ENCODE peak calls at places on chromosome 1, in ten cellular contexts. R, O, U, M, X, B, I, T, P and L are unnamed samples. For H3K9me3, the result is how much of the 10 kb centered on the place peaks cover.

GRCh38 chr1:118113261-118113660 is 71.8 kb downstream of the SPAG17 start:
- DNase-seq in U (no peak), P (no peak), R (no peak), T (no peak), B (no peak), O (no peak), X (no peak), M (no peak), I (peak), L (no peak)

GRCh38 chr1:62746086-62746808 is 37.7 kb upstream of the ATG4C start:
- DNase-seq in U (no peak), T (peak), X (no peak), O (no peak), I (peak), M (no peak), P (peak), R (no peak), B (no peak), L (no peak)

GRCh38 chr1:32372149-32372756 is 9.9 kb downstream of the TSSK3 start:
- DNase-seq in T (no peak), P (no peak), O (no peak), X (no peak), U (no peak), R (peak), B (no peak), M (no peak), I (no peak), L (peak)

GRCh38 chr1:219573960-219574359 is 38.9 kb downstream of the ZC3H11B start:
- DNase-seq in B (no peak), T (no peak), R (no peak), P (no peak), O (no peak), M (no peak), U (no peak), X (no peak), I (no peak), L (no peak)

GRCh38 chr1:220747426-220748090 is 564 bp upstream of the MTARC2 start:
- DNase-seq in X (no peak), P (no peak), U (no peak), B (no peak), I (no peak), T (no peak), R (no peak), O (no peak), M (no peak), L (no peak)

GRCh38 chr1:20073247-20073646 is 3.3 kb downstream of the PLA2G5 start:
- DNase-seq in X (no peak), B (no peak), I (no peak), M (no peak), T (no peak), O (no peak), P (no peak), U (no peak), R (peak), L (no peak)

GRCh38 chr1:201742955-201743805 is 85.8 kb upstream of the IPO9 start:
- DNase-seq in P (no peak), X (no peak), M (no peak), T (no peak), U (no peak), B (no peak), I (no peak), R (no peak), O (no peak), L (no peak)

GRCh38 chr1:168328965-168329364 is 48.3 kb downstream of the TBX19 start:
- DNase-seq in P (no peak), U (no peak), B (no peak), T (no peak), X (no peak), O (no peak), I (no peak), R (no peak), M (no peak), L (no peak)

GRCh38 chr1:234851450-234852438 is 241.8 kb upstream of the IRF2BP2 start:
- DNase-seq in O (no peak), P (no peak), I (no peak), B (no peak), U (no peak), M (no peak), R (no peak), T (no peak), X (peak), L (no peak)

GRCh38 chr1:180923024-180923841 is 10.5 kb downstream of the KIAA1614 start:
- DNase-seq in I (peak), M (no peak), O (no peak), B (peak), U (no peak), T (peak), R (no peak), X (no peak), P (peak), L (no peak)

GRCh38 chr1:28412731-28413130 is 43.2 kb downstream of the PHACTR4 start:
- DNase-seq in T (no peak), X (no peak), P (no peak), R (no peak), I (no peak), O (no peak), U (no peak), M (no peak), B (no peak), L (no peak)

GRCh38 chr1:185017338-185017737 is 28.0 kb upstream of the RNF2 start:
- DNase-seq in P (no peak), U (no peak), R (no peak), M (no peak), B (no peak), X (no peak), T (peak), I (peak), O (no peak), L (no peak)

GRCh38 chr1:190679032-190679431 is 201.4 kb upstream of the BRINP3 start:
- DNase-seq in P (no peak), M (no peak), X (no peak), I (peak), U (no peak), B (no peak), O (no peak), T (no peak), R (no peak), L (no peak)

GRCh38 chr1:151556052-151556451 is 15.9 kb downstream of the TUFT1 start:
- DNase-seq in O (no peak), I (no peak), P (no peak), X (no peak), T (no peak), B (no peak), R (no peak), U (no peak), M (no peak), L (no peak)

GRCh38 chr1:221171768-221172167 is 292.5 kb downstream of the HLX start:
- DNase-seq in I (no peak), U (no peak), R (no peak), X (no peak), O (no peak), M (no peak), T (no peak), B (no peak), P (no peak), L (no peak)

GRCh38 chr1:42427240-42427639 is 28.6 kb downstream of the ZMYND12 start:
- DNase-seq in I (no peak), O (no peak), B (no peak), R (no peak), T (no peak), M (no peak), P (no peak), X (no peak), U (no peak), L (no peak)

GRCh38 chr1:156644146-156644545 is 2.2 kb downstream of the BCAN start:
- DNase-seq in X (no peak), U (no peak), T (no peak), P (no peak), B (no peak), I (no peak), M (no peak), R (no peak), O (no peak), L (no peak)

GRCh38 chr1:204894031-204894430 is 23.4 kb downstream of the NFASC start:
- DNase-seq in P (no peak), O (no peak), B (no peak), U (no peak), M (no peak), I (no peak), T (no peak), R (no peak), X (no peak), L (no peak)

GRCh38 chr1:67619080-67619479 is 65.9 kb upstream of the GADD45A start:
- DNase-seq in I (peak), P (no peak), M (no peak), T (no peak), B (no peak), O (no peak), X (no peak), R (no peak), U (no peak), L (no peak)

GRCh38 chr1:91764471-91765115 is 121.4 kb downstream of the TGFBR3 start:
- DNase-seq in U (no peak), I (no peak), X (no peak), T (no peak), B (no peak), R (no peak), O (no peak), M (no peak), P (no peak), L (no peak)

GRCh38 chr1:45723248-45723930 is 27.1 kb downstream of the IPP start:
- DNase-seq in X (no peak), P (no peak), M (no peak), R (no peak), U (no peak), T (no peak), B (no peak), O (no peak), I (no peak), L (no peak)

GRCh38 chr1:212628813-212629415 is 20.4 kb downstream of the ATF3 start:
- DNase-seq in X (no peak), P (peak), M (no peak), R (no peak), B (no peak), T (no peak), U (no peak), I (no peak), O (no peak), L (no peak)

GRCh38 chr1:6351480-6352137 is 42.0 kb downstream of the ACOT7 start:
- DNase-seq in O (peak), B (peak), P (no peak), R (no peak), M (no peak), U (no peak), X (no peak), T (no peak), I (no peak), L (no peak)

GRCh38 chr1:158607296-158607695 is 2.2 kb downstream of the OR10Z1 start:
- DNase-seq in B (no peak), R (no peak), U (no peak), I (no peak), M (no peak), X (no peak), O (no peak), P (no peak), T (no peak), L (no peak)

GRCh38 chr1:41662656-41663437 is 178.4 kb upstream of the EDN2 start:
- DNase-seq in M (no peak), U (no peak), X (peak), R (no peak), B (peak), T (peak), P (no peak), I (peak), O (peak), L (no peak)

GRCh38 chr1:61141288-61142044 is 59.1 kb downstream of the NFIA start:
- DNase-seq in P (peak), X (no peak), I (peak), B (no peak), U (no peak), T (no peak), O (no peak), M (no peak), R (no peak), L (no peak)

GRCh38 chr1:204003536-204003935 is 69.4 kb upstream of the SOX13 start:
- DNase-seq in T (no peak), O (no peak), I (no peak), B (no peak), P (no peak), X (no peak), U (no peak), M (no peak), R (no peak), L (no peak)

GRCh38 chr1:156677616-156678596 is 699 bp upstream of the NES start:
- DNase-seq in X (peak), R (peak), T (peak), M (peak), I (peak), U (no peak), P (peak), O (no peak), B (peak), L (no peak)

GRCh38 chr1:10387611-10388386 is 11.1 kb upstream of the PGD start:
- DNase-seq in M (peak), B (peak), U (no peak), R (no peak), I (peak), X (no peak), P (no peak), O (no peak), T (peak), L (no peak)

GRCh38 chr1:34419662-34420061 is 243.0 kb downstream of the C1orf94 start:
- DNase-seq in U (no peak), T (no peak), O (no peak), M (no peak), R (no peak), I (no peak), P (no peak), X (no peak), B (no peak), L (no peak)

GRCh38 chr1:173733912-173734311 is 19.1 kb downstream of the KLHL20 start:
- DNase-seq in T (no peak), I (no peak), U (no peak), P (no peak), X (no peak), B (no peak), M (no peak), R (no peak), O (no peak), L (no peak)

GRCh38 chr1:225940385-225941151 is 452 bp downstream of the LEFTY2 start:
- DNase-seq in T (no peak), O (no peak), R (no peak), P (no peak), B (no peak), M (no peak), U (no peak), I (no peak), X (no peak), L (no peak)

GRCh38 chr1:3469849-3470649 is 15.6 kb downstream of the ARHGEF16 start:
- DNase-seq in M (no peak), T (no peak), U (no peak), O (no peak), B (peak), I (no peak), X (peak), R (no peak), P (no peak), L (no peak)

GRCh38 chr1:117842408-117843170 is 86.8 kb downstream of the GDAP2 start:
- DNase-seq in O (no peak), I (no peak), R (no peak), X (no peak), T (no peak), P (peak), B (no peak), U (no peak), M (no peak), L (no peak)

GRCh38 chr1:26851106-26851684 is 11.8 kb upstream of the SFN start:
- DNase-seq in M (no peak), P (no peak), O (no peak), T (no peak), U (no peak), B (no peak), I (no peak), X (no peak), R (no peak), L (no peak)

GRCh38 chr1:74713849-74714248 is 19.0 kb downstream of the CRYZ start:
- DNase-seq in I (no peak), B (no peak), M (no peak), O (no peak), X (no peak), R (no peak), P (no peak), U (no peak), T (no peak), L (no peak)

GRCh38 chr1:93681095-93681548 is 515 bp downstream of the BCAR3 start:
- DNase-seq in M (no peak), U (no peak), I (peak), B (peak), T (peak), P (no peak), O (no peak), X (peak), R (no peak), L (no peak)

GRCh38 chr1:115980998-115981993 is 5.0 kb downstream of the SLC22A15 start:
- DNase-seq in B (no peak), O (peak), I (peak), P (peak), U (no peak), M (no peak), X (no peak), T (peak), R (no peak), L (no peak)

GRCh38 chr1:201359873-201360210 is 17.6 kb downstream of the TNNT2 start:
- DNase-seq in P (no peak), M (no peak), B (no peak), U (no peak), I (no peak), X (peak), R (no peak), O (no peak), T (no peak), L (no peak)

GRCh38 chr1:1622578-1623094 is 7.3 kb downstream of the MIB2 start:
- DNase-seq in P (no peak), M (no peak), O (no peak), R (no peak), I (no peak), X (no peak), U (no peak), T (no peak), B (no peak), L (no peak)

GRCh38 chr1:1621173-1621661 is 5.9 kb downstream of the MIB2 start:
- DNase-seq in R (no peak), T (no peak), U (no peak), P (no peak), M (no peak), B (peak), I (no peak), O (no peak), X (no peak), L (no peak)

GRCh38 chr1:1621682-1622577 is 6.6 kb downstream of the MIB2 start:
- DNase-seq in M (no peak), T (peak), X (no peak), U (no peak), P (no peak), R (no peak), B (no peak), I (no peak), O (no peak), L (no peak)

GRCh38 chr1:1619917-1620361 is 4.6 kb downstream of the MIB2 start:
- DNase-seq in M (no peak), X (peak), T (no peak), I (no peak), U (no peak), P (peak), O (no peak), R (no peak), B (peak), L (no peak)

DNA sequence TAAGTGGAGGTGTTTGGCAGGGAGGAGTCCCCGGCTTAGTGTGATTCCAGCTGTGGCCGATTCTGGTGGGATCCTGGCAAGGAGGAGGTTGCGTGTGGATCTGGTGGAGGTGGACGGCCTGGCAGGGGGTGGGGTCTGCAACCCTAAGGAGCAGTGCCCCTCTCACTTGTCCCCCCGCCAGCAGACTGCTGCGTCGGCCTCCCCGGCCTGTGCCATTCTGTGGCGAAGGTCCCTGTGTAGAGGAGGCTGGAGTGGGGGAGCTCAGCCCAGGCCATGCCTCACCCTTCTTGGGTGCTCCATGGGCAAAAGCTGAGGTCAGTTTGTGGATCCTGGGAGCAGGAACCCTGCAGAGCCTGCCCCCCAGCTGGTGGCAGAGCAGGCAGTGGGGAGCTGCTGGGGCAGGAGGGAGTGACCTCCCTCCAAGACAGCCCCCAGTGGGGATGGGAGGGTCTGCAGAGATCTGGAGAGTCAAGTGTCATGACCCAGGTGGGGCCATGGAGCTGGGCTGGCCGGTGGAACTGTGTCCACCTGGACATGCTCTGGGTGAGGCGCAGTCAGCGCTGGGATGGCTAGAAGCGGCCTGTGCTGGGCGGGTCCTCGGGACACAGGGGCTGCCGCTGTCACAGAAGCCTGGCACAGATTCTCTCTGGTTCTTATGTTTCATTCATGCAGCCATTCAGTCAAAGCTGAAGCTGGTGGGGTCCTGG is 5.3 kb downstream of the MIB2 start:
- DNase-seq in O (no peak), P (no peak), M (no peak), B (peak), T (no peak), I (no peak), R (no peak), X (no peak), U (no peak), L (no peak)
- H3K9me3 ChIP-seq in O (under half), P (under half), M (under half), B (under half), T (under half), I (under half), R (under half), X (under half), U (under half), L (under half)

DNA sequence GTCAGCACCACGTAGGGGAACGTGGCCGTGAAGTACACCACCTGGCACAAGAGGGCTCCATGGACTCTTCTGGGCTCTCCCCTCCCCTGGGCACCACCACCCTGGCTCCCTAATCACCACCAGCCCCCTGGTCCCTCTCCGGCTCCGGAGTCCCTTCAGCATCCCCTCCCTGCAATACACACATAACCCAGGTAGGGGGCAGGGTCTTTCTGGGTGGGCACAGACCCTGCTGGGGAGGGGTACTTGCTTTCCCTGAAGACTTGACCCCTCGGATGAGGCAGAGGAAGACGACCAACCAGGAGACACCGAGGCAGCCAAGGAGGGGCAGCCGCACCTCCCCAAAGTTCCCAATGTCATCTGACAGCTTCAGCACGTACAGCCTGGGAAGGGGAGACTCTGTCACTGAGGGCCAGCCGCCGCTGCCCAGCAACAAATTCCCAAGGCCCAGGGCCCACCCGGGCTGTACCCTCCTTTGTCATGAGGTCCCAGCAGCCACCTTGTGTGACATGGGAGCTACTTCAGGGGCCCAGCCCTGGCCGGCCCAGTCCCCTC is 11.3 kb downstream of the CCDC24 start:
- DNase-seq in B (no peak), U (no peak), X (no peak), R (no peak), P (no peak), I (no peak), T (no peak), M (no peak), O (no peak), L (no peak)
- TF ChIP-seq CTCF in B (no peak), U (no peak), X (no peak), R (no peak), P (no peak), I (peak), T (no peak), M (no peak), O (no peak), L (no peak)

GRCh38 chr1:224819861-224820260 is 109.6 kb upstream of the DNAH14 start:
- DNase-seq in T (no peak), P (no peak), M (no peak), R (no peak), O (no peak), B (no peak), U (no peak), I (no peak), X (no peak), L (no peak)
- H3K9me3 ChIP-seq in T (under half), P (under half), M (under half), R (under half), O (under half), B (under half), U (under half), I (under half), X (under half), L (under half)

GRCh38 chr1:186487163-186487562 is 26.2 kb upstream of the PDC start:
- DNase-seq in X (no peak), I (no peak), O (no peak), B (no peak), T (no peak), P (no peak), M (no peak), R (no peak), U (no peak), L (no peak)
- TF ChIP-seq CTCF in X (no peak), I (no peak), O (no peak), B (no peak), T (no peak), P (no peak), M (no peak), R (no peak), U (no peak), L (no peak)